ENCODE peak calls at places on chromosomes 1 and 21, in eight cellular contexts. Q is activated CD4-positive, alpha-beta T cell treated with anti-CD3 and anti-CD28 coated beads, Interleukin-2, amount 50 U/mL, for 1 hour; X is SK-N-SH; A is GM04504; I is activated naive CD8-positive, alpha-beta T cell treated with anti-CD3 and anti-CD28 coated beads, Interleukin-2, amount 50 U/mL, for 16 hours; W is hypothalamus; S is body of pancreas; Z is HT-29. H is an unnamed sample.

GRCh38 chr1:200428482-200429205 is 18.8 kb upstream of the ZNF281 start:
- DNase-seq in Q (no peak), X (no peak), A (no peak), I (no peak), W (no peak), S (no peak), Z (no peak), H (no peak)

GRCh38 chr1:228198977-228199590 is 8.8 kb upstream of the OBSCN start:
- DNase-seq in Q (no peak), X (peak), A (no peak), I (no peak), W (no peak), S (no peak), Z (no peak), H (no peak)

GRCh38 chr1:37797750-37798345 is 4.2 kb downstream of the MANEAL start:
- DNase-seq in Q (no peak), X (no peak), A (no peak), I (no peak), W (no peak), S (no peak), Z (no peak), H (no peak)

GRCh38 chr1:153291514-153291913 is 21.2 kb downstream of the PGLYRP3 start:
- DNase-seq in Q (no peak), X (no peak), A (no peak), I (no peak), W (no peak), S (no peak), Z (no peak), H (no peak)

GRCh38 chr1:214328770-214329455 is 48.0 kb downstream of the SMYD2 start:
- DNase-seq in Q (peak), X (peak), A (peak), I (peak), W (peak), S (peak), Z (peak), H (no peak)

GRCh38 chr1:204601979-204602653 is 83.4 kb downstream of the LRRN2 start:
- DNase-seq in Q (no peak), X (no peak), A (no peak), I (no peak), W (no peak), S (no peak), Z (no peak), H (no peak)

GRCh38 chr21:31788581-31788980 is 56.7 kb upstream of the SCAF4 start:
- DNase-seq in Q (no peak), X (no peak), A (no peak), I (no peak), W (no peak), S (no peak), Z (no peak), H (no peak)

GRCh38 chr21:42198949-42199348 is 20.0 kb upstream of the ABCG1 start:
- DNase-seq in Q (no peak), X (no peak), A (no peak), I (no peak), W (no peak), S (no peak), Z (no peak), H (no peak)

GRCh38 chr1:223245411-223245810 is 102.4 kb upstream of the TLR5 start:
- DNase-seq in Q (no peak), X (no peak), A (no peak), I (no peak), W (no peak), S (no peak), Z (no peak), H (no peak)

GRCh38 chr1:33433509-33434362 is 2.8 kb upstream of the PHC2 start:
- DNase-seq in Q (no peak), X (no peak), A (peak), I (no peak), W (no peak), S (peak), Z (peak), H (peak)

GRCh38 chr1:68178821-68179490 is 53.4 kb downstream of the WLS start:
- DNase-seq in Q (no peak), X (no peak), A (no peak), I (no peak), W (no peak), S (no peak), Z (peak), H (no peak)

GRCh38 chr1:230781596-230781995 is 34.4 kb downstream of the CAPN9 start:
- DNase-seq in Q (no peak), X (no peak), A (no peak), I (no peak), W (no peak), S (no peak), Z (no peak), H (no peak)

GRCh38 chr1:31587720-31588423 is 11.6 kb downstream of the TINAGL1 start:
- DNase-seq in Q (peak), X (peak), A (no peak), I (no peak), W (no peak), S (peak), Z (peak), H (no peak)

GRCh38 chr1:206555473-206555935 is 48.2 kb downstream of the RASSF5 start:
- DNase-seq in Q (no peak), X (no peak), A (no peak), I (no peak), W (peak), S (no peak), Z (no peak), H (no peak)

GRCh38 chr1:207828046-207828445 is 76.2 kb downstream of the CD46 start:
- DNase-seq in Q (no peak), X (no peak), A (no peak), I (no peak), W (no peak), S (no peak), Z (no peak), H (no peak)

GRCh38 chr1:199122532-199123311 is 483.9 kb downstream of the PTPRC start:
- DNase-seq in Q (no peak), X (no peak), A (peak), I (no peak), W (no peak), S (no peak), Z (no peak), H (no peak)

GRCh38 chr1:100793661-100794060 is 74.1 kb downstream of the VCAM1 start:
- DNase-seq in Q (no peak), X (no peak), A (no peak), I (no peak), W (no peak), S (no peak), Z (no peak), H (no peak)

GRCh38 chr1:31405578-31406245 is 7.3 kb upstream of the SERINC2 start:
- DNase-seq in Q (no peak), X (no peak), A (no peak), I (no peak), W (no peak), S (no peak), Z (no peak), H (no peak)

GRCh38 chr1:90763930-90764329 is 46.8 kb upstream of the BARHL2 start:
- DNase-seq in Q (no peak), X (no peak), A (no peak), I (no peak), W (no peak), S (no peak), Z (no peak), H (no peak)

GRCh38 chr1:154325583-154326545 is 539 bp downstream of the ATP8B2 start:
- DNase-seq in Q (no peak), X (peak), A (peak), I (no peak), W (no peak), S (peak), Z (no peak), H (peak)

GRCh38 chr1:7526867-7527732 is 244.0 kb upstream of the VAMP3 start:
- DNase-seq in Q (no peak), X (no peak), A (peak), I (no peak), W (no peak), S (no peak), Z (no peak), H (peak)

GRCh38 chr1:201461783-201462441 is 7.1 kb downstream of the PHLDA3 start:
- DNase-seq in Q (no peak), X (no peak), A (peak), I (no peak), W (peak), S (peak), Z (peak), H (peak)

GRCh38 chr1:222829868-222830267 is 15.0 kb downstream of the DISP1 start:
- DNase-seq in Q (no peak), X (no peak), A (no peak), I (no peak), W (no peak), S (no peak), Z (no peak), H (peak)

GRCh38 chr1:1965546-1965945 is 38.0 kb downstream of the CFAP74 start:
- DNase-seq in Q (no peak), X (no peak), A (no peak), I (no peak), W (no peak), S (no peak), Z (no peak), H (no peak)

GRCh38 chr1:199545780-199546179 is 481.7 kb upstream of the NR5A2 start:
- DNase-seq in Q (no peak), X (no peak), A (no peak), I (no peak), W (no peak), S (peak), Z (peak), H (no peak)

GRCh38 chr1:196143602-196144342 is 464.5 kb downstream of the KCNT2 start:
- DNase-seq in Q (no peak), X (no peak), A (no peak), I (no peak), W (no peak), S (no peak), Z (no peak), H (no peak)

GRCh38 chr1:77545970-77546369 is 136.5 kb downstream of the ZZZ3 start:
- DNase-seq in Q (no peak), X (no peak), A (peak), I (no peak), W (no peak), S (no peak), Z (no peak), H (no peak)

GRCh38 chr1:68975534-68975933 is 478.7 kb upstream of the DEPDC1 start:
- DNase-seq in Q (no peak), X (peak), A (no peak), I (no peak), W (no peak), S (no peak), Z (peak), H (no peak)

GRCh38 chr1:39952359-39953110 is 2.4 kb upstream of the MFSD2A start:
- DNase-seq in Q (no peak), X (peak), A (no peak), I (no peak), W (peak), S (peak), Z (peak), H (no peak)

GRCh38 chr1:91795601-91796389 is 90.2 kb downstream of the TGFBR3 start:
- DNase-seq in Q (no peak), X (no peak), A (peak), I (no peak), W (no peak), S (no peak), Z (no peak), H (no peak)

GRCh38 chr1:1399870-1400575 is 888 bp upstream of the CCNL2 start:
- DNase-seq in Q (no peak), X (no peak), A (no peak), I (no peak), W (no peak), S (no peak), Z (peak), H (no peak)

GRCh38 chr1:160095382-160096105 is 2.9 kb downstream of the IGSF8 start:
- DNase-seq in Q (no peak), X (no peak), A (no peak), I (no peak), W (peak), S (no peak), Z (no peak), H (no peak)

GRCh38 chr21:35737899-35738341 is 322.4 kb downstream of the SETD4 start:
- DNase-seq in Q (no peak), X (no peak), A (peak), I (no peak), W (no peak), S (peak), Z (no peak), H (peak)

GRCh38 chr1:154352581-154353459 is 27.5 kb downstream of the ATP8B2 start:
- DNase-seq in Q (peak), X (peak), A (no peak), I (no peak), W (no peak), S (peak), Z (peak), H (no peak)

GRCh38 chr1:63523738-63524137 is 413 bp downstream of the EFCAB7 start:
- DNase-seq in Q (no peak), X (peak), A (no peak), I (no peak), W (no peak), S (no peak), Z (no peak), H (no peak)

GRCh38 chr1:145720556-145720877 is 1.2 kb downstream of the CD160 start:
- DNase-seq in Q (no peak), X (no peak), A (peak), I (no peak), W (no peak), S (no peak), Z (no peak), H (peak)